ENCODE peak calls at places on chromosomes 3 and 15, in eight cellular contexts. H is ovary, C is WTC11, R is natural killer cell, X is mammary epithelial cell, E is esophagus muscularis mucosa, Z is adrenal gland, L is tibial artery. P is an unnamed sample.

GRCh38 chr15:47292638-47293037 is 424.7 kb upstream of the SEMA6D start:
- DNase-seq in R (no peak), C (no peak), H (no peak), X (no peak), L (no peak), Z (no peak), E (no peak), P (no peak)

GRCh38 chr15:64895285-64896065 is 16.2 kb upstream of the ANKDD1A start:
- DNase-seq in E (no peak), C (no peak), Z (peak), H (no peak), X (no peak), R (peak), L (no peak), P (peak)

GRCh38 chr3:161372321-161373260 is 1.3 kb upstream of the SPTSSB start:
- DNase-seq in H (peak), C (peak), X (peak), R (peak), E (no peak), L (no peak), Z (no peak), P (peak)

GRCh38 chr15:35078221-35078915 is 6.7 kb downstream of the NANOGP8 start:
- DNase-seq in C (peak), R (no peak), E (no peak), X (peak), L (no peak), Z (peak), H (no peak), P (peak)

GRCh38 chr3:86766331-86766730 is 224.6 kb downstream of the VGLL3 start:
- DNase-seq in X (no peak), C (no peak), E (no peak), H (no peak), R (no peak), L (no peak), Z (no peak), P (no peak)

GRCh38 chr15:78103406-78104118 is 11.2 kb downstream of the SH2D7 start:
- DNase-seq in H (no peak), R (peak), E (no peak), X (no peak), C (no peak), Z (no peak), L (no peak), P (peak)

GRCh38 chr3:8110966-8111798 is 390.4 kb upstream of the LMCD1 start:
- DNase-seq in C (peak), E (no peak), L (peak), Z (peak), H (peak), X (peak), R (peak), P (peak)

GRCh38 chr3:143119974-143120715 is 574 bp downstream of the CHST2 start:
- DNase-seq in H (no peak), E (peak), X (peak), C (peak), R (peak), L (no peak), Z (no peak), P (peak)

GRCh38 chr3:155664922-155665695 is 79.8 kb downstream of the PLCH1 start:
- DNase-seq in C (no peak), H (peak), Z (peak), X (peak), E (no peak), R (no peak), L (peak), P (no peak)

GRCh38 chr15:78056714-78057269 is 20.7 kb downstream of the TBC1D2B start:
- DNase-seq in E (no peak), L (no peak), C (peak), R (no peak), Z (peak), X (peak), H (no peak), P (no peak)

GRCh38 chr3:87350367-87351199 is 74.2 kb upstream of the POU1F1 start:
- DNase-seq in E (no peak), H (no peak), R (no peak), X (peak), L (no peak), Z (no peak), C (no peak), P (peak)

GRCh38 chr15:92882697-92883642 is 17.2 kb upstream of the CHD2 start:
- DNase-seq in H (peak), X (no peak), Z (peak), E (no peak), C (peak), R (peak), L (no peak), P (peak)

GRCh38 chr3:53721187-53721946 is 124.9 kb downstream of the CHDH start:
- DNase-seq in L (no peak), Z (no peak), R (no peak), H (no peak), X (peak), E (no peak), C (no peak), P (no peak)

GRCh38 chr15:66829551-66830131 is 127.6 kb downstream of the SMAD6 start:
- DNase-seq in L (no peak), C (no peak), X (no peak), H (no peak), Z (no peak), E (no peak), R (no peak), P (no peak)

GRCh38 chr3:11554666-11555065 is 89.0 kb downstream of the VGLL4 start:
- DNase-seq in E (no peak), Z (no peak), H (no peak), R (no peak), L (no peak), C (no peak), X (no peak), P (no peak)

GRCh38 chr3:29335438-29335837 is 54.6 kb downstream of the RBMS3 start:
- DNase-seq in X (peak), E (no peak), C (peak), H (peak), L (peak), Z (peak), R (no peak), P (no peak)

GRCh38 chr3:79846148-79846933 is 78.5 kb upstream of the ROBO1 start:
- DNase-seq in L (no peak), E (no peak), R (no peak), Z (no peak), X (no peak), H (no peak), C (peak), P (no peak)
- TF ChIP-seq CTCF in L (no peak), E (no peak), R (no peak), Z (no peak), X (peak), H (no peak), C (peak), P (peak)

GRCh38 chr3:128004661-128005060 is 47.6 kb upstream of the SEC61A1 start:
- DNase-seq in C (no peak), E (no peak), Z (no peak), L (no peak), X (no peak), R (no peak), H (no peak), P (no peak)

GRCh38 chr3:127999509-128000106 is 52.6 kb upstream of the SEC61A1 start:
- DNase-seq in C (no peak), Z (peak), E (no peak), X (no peak), H (no peak), R (no peak), L (no peak), P (no peak)

GRCh38 chr3:127998596-127998995 is 53.6 kb upstream of the SEC61A1 start:
- DNase-seq in L (no peak), E (no peak), C (no peak), R (no peak), Z (peak), H (no peak), X (no peak), P (no peak)

GRCh38 chr3:127997961-127998360 is 54.3 kb upstream of the SEC61A1 start:
- DNase-seq in L (no peak), R (no peak), H (no peak), E (no peak), X (no peak), Z (peak), C (no peak), P (no peak)

GRCh38 chr3:128001576-128001975 is 50.7 kb upstream of the SEC61A1 start:
- DNase-seq in H (no peak), E (no peak), L (no peak), C (peak), R (no peak), Z (peak), X (no peak), P (no peak)
- TF ChIP-seq CTCF in H (no peak), E (no peak), L (no peak), C (no peak), R (no peak), Z (no peak), X (no peak), P (no peak)

GRCh38 chr15:68829068-68829467 is 8.4 kb upstream of the ANP32A start:
- DNase-seq in R (no peak), C (no peak), X (peak), E (no peak), H (no peak), Z (no peak), L (no peak), P (no peak)
- TF ChIP-seq CTCF in R (peak), C (no peak), X (peak), E (peak), H (no peak), Z (peak), L (peak), P (peak)

GRCh38 chr3:46205286-46205960 is 2.7 kb downstream of the CCR1 start:
- DNase-seq in L (no peak), Z (no peak), E (no peak), H (no peak), X (no peak), C (no peak), R (no peak), P (no peak)
- TF ChIP-seq CTCF in L (no peak), Z (no peak), E (no peak), H (no peak), X (no peak), C (no peak), R (no peak), P (no peak)

GRCh38 chr15:63830113-63830512 is 3.6 kb downstream of the HERC1 start:
- DNase-seq in H (no peak), L (no peak), C (no peak), E (no peak), X (no peak), R (no peak), Z (no peak), P (no peak)

GRCh38 chr15:63827113-63827512 is 6.6 kb downstream of the HERC1 start:
- DNase-seq in E (no peak), L (no peak), X (no peak), R (no peak), C (no peak), H (no peak), Z (no peak), P (no peak)

GRCh38 chr15:63824570-63824969 is 9.2 kb downstream of the HERC1 start:
- DNase-seq in L (no peak), H (no peak), Z (no peak), R (no peak), E (no peak), C (no peak), X (no peak), P (no peak)

GRCh38 chr15:63823253-63823844 is 10.4 kb downstream of the HERC1 start:
- DNase-seq in C (no peak), H (no peak), E (no peak), R (no peak), Z (no peak), X (no peak), L (no peak), P (no peak)

GRCh38 chr15:63826513-63826912 is 7.2 kb downstream of the HERC1 start:
- DNase-seq in X (no peak), H (no peak), E (no peak), L (no peak), R (no peak), Z (no peak), C (no peak), P (no peak)
- TF ChIP-seq CTCF in X (no peak), H (no peak), E (no peak), L (no peak), R (peak), Z (no peak), C (no peak), P (peak)

DNA sequence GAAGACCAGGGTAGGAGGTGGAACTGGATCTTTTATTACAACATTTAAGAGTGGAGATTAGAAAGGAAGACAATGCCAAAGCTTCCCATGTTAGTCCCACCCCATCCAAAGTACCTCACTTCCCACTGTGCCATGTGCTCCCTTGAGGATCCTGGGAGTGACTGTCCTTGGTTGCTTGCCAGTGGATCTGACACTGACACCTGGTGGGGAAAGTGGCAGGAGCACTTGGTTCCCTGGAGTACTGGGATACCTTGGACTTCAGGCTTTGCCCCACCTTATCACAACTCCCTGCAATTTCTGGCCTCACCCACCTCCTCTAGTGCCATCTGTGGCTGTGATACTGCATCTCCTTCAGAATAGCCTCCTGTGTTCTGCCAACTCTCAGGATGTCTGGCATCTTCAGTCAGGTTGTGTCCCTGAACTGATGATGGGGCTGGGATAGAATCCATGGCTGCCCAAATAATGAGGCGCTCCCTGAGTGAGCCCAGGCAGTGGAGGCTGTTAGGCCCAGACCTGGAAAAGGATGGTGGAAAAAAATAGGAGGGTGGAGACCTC is 1.3 kb downstream of the ELL3 start:
- DNase-seq in R (no peak), Z (peak), H (peak), C (peak), X (peak), E (no peak), L (no peak), P (no peak)
- TF ChIP-seq CTCF in R (no peak), Z (peak), H (no peak), C (no peak), X (peak), E (peak), L (no peak), P (no peak)

DNA sequence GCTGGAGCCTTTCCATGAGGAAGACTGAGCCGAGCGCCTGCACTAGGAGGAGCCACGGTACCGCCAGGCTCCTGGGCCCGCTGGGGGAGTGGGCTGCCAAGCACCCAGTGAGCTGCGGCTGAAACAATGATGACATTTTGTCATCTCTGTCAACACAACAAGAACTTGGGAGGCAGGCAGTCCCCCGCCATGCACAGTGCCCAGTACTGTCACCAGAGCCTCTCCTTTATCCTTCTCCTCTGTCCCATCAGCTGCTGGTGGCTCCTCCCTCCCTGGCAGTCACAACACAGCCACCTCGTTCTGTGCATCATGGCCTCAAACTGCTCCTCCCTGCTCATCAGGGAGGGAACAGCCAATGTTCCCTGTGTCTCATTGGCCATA is 34.0 kb upstream of the PCSK6 start:
- DNase-seq in E (no peak), Z (peak), C (no peak), X (no peak), R (no peak), H (no peak), L (no peak), P (peak)
- TF ChIP-seq CTCF in E (no peak), Z (no peak), C (no peak), X (no peak), R (no peak), H (no peak), L (no peak), P (no peak)

GRCh38 chr3:124463234-124463633 is 267.0 kb upstream of the UMPS start:
- DNase-seq in X (no peak), L (no peak), H (no peak), Z (no peak), R (no peak), E (no peak), C (no peak), P (no peak)
- TF ChIP-seq CTCF in X (no peak), L (no peak), H (no peak), Z (no peak), R (no peak), E (no peak), C (no peak), P (no peak)

DNA sequence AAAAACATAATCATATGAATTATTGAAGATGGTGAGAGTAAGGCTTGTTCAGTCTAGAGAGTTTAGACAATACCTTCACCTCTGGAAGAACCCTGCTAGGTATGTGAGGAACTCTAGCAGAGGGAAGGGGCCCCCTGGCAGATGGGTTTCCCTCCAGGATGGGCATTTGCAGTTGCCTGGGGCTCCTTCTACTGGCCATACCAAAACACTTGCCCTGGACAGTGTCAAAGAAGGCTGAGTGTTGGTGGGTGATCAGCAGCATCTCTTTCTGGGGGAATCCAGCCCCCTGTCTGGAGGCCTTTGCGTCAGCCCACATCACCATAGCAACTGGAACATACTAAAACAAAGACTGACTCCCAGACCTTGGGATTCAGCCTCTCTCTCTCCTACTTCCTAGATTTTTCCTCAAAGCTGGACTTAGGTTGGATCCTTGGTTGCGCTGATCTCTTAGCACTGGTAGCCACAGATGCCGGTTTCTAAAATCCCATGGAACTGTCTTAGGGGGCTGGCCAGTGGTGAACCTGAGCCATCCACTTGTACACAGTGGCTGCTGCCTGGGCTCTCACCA is 8.2 kb downstream of the CEMIP start:
- DNase-seq in C (peak), H (no peak), E (no peak), Z (no peak), X (no peak), R (no peak), L (no peak), P (no peak)
- TF ChIP-seq CTCF in C (no peak), H (no peak), E (no peak), Z (no peak), X (no peak), R (no peak), L (no peak), P (no peak)

GRCh38 chr3:147616998-147617619 is 207.9 kb downstream of the ZIC1 start:
- DNase-seq in E (no peak), H (no peak), C (no peak), R (no peak), X (no peak), L (no peak), Z (no peak), P (no peak)
- TF ChIP-seq CTCF in E (no peak), H (no peak), C (peak), R (no peak), X (peak), L (no peak), Z (peak), P (no peak)

P was measured in GM13976.